ENCODE peak calls at places on chromosomes 6 and 20, in eight cellular contexts. U, K, J, L, C, Q, W and M are unnamed samples.

GRCh38 chr6:90217621-90218496 is 78.8 kb downstream of the BACH2 start:
- DNase-seq in C (peak; percentile 30), W (peak; percentile 84), J (peak; percentile 84), L (peak; percentile 16), K (no peak), U (no peak), Q (peak; percentile 44), M (peak; percentile 73)

GRCh38 chr6:162706236-162706635 is 21.3 kb downstream of the PRKN start:
- DNase-seq in Q (no peak), C (no peak), W (peak; percentile 10), L (no peak), U (peak; percentile 92), J (no peak), K (no peak), M (peak; percentile 49)

GRCh38 chr20:23995905-23996666 is 7.5 kb upstream of the GGTLC1 start:
- DNase-seq in L (peak; percentile 23), Q (peak; percentile 31), J (no peak), W (peak; percentile 34), C (peak; percentile 50), K (peak; percentile 49), U (peak; percentile 76), M (peak; percentile 63)

GRCh38 chr20:611047-611842 is 1.1 kb upstream of the TCF15 start:
- DNase-seq in U (no peak), Q (no peak), L (no peak), W (no peak), J (no peak), K (no peak), C (no peak), M (no peak)

GRCh38 chr20:13546497-13547131 is 92.1 kb downstream of the TASP1 start:
- DNase-seq in L (peak; percentile 52), Q (peak; percentile 52), W (peak; percentile 74), C (peak; percentile 47), J (no peak), K (peak; percentile 70), U (peak; percentile 92), M (peak; percentile 77)

GRCh38 chr20:11182715-11183114 is 508.9 kb upstream of the JAG1 start:
- DNase-seq in C (no peak), K (no peak), W (peak; percentile 13), J (no peak), Q (no peak), U (peak; percentile 37), L (no peak), M (no peak)

GRCh38 chr6:43669050-43669921 is 18.3 kb downstream of the MRPS18A start:
- DNase-seq in Q (no peak), J (peak; percentile 72), W (peak; percentile 77), K (no peak), U (peak; percentile 94), C (no peak), L (no peak), M (no peak)

GRCh38 chr6:4341078-4341797 is 205.9 kb upstream of the ECI2 start:
- DNase-seq in L (no peak), C (no peak), Q (no peak), J (no peak), U (no peak), K (no peak), W (no peak), M (no peak)

GRCh38 chr20:58086763-58087566 is 141.5 kb downstream of the ANKRD60 start:
- DNase-seq in U (no peak), Q (no peak), J (no peak), W (peak; percentile 46), L (peak; percentile 72), K (no peak), C (no peak), M (no peak)

GRCh38 chr20:51285684-51286083 is 256.8 kb downstream of the NFATC2 start:
- DNase-seq in L (no peak), U (no peak), W (no peak), K (no peak), C (no peak), J (no peak), Q (no peak), M (no peak)

GRCh38 chr20:23366384-23366783 is 4.4 kb downstream of the GZF1 start:
- DNase-seq in L (no peak), Q (no peak), U (no peak), J (no peak), C (no peak), K (no peak), W (no peak), M (no peak)

GRCh38 chr20:32155017-32155965 is 45.8 kb downstream of the TM9SF4 start:
- DNase-seq in U (peak; percentile 94), W (peak; percentile 90), L (no peak), J (peak; percentile 66), C (peak; percentile 3), Q (no peak), K (peak; percentile 41), M (peak; percentile 92)

GRCh38 chr6:168129292-168130167 is 50.5 kb upstream of the FRMD1 start:
- DNase-seq in L (no peak), J (peak; percentile 83), W (no peak), Q (peak; percentile 4), U (no peak), K (no peak), C (no peak), M (no peak)

GRCh38 chr20:59598625-59599310 is 5.6 kb upstream of the PHACTR3 start:
- DNase-seq in C (no peak), L (peak; percentile 78), K (no peak), W (peak; percentile 24), U (no peak), Q (no peak), J (no peak), M (peak; percentile 45)

GRCh38 chr20:9916776-9917175 is 77.9 kb upstream of the PAK5 start:
- DNase-seq in U (no peak), C (no peak), L (no peak), J (no peak), Q (no peak), K (no peak), W (no peak), M (no peak)

GRCh38 chr20:63377256-63378114 is 16.3 kb upstream of the CHRNA4 start:
- DNase-seq in W (no peak), J (peak; percentile 37), U (peak; percentile 29), Q (no peak), C (no peak), K (no peak), L (peak; percentile 36), M (no peak)

GRCh38 chr6:21612067-21612745 is 18.7 kb downstream of the SOX4 start:
- DNase-seq in Q (no peak), L (no peak), C (no peak), W (no peak), U (no peak), J (no peak), K (no peak), M (no peak)

GRCh38 chr20:53691060-53691810 is 97.6 kb upstream of the ZNF217 start:
- DNase-seq in J (no peak), K (no peak), U (no peak), L (no peak), W (peak; percentile 49), Q (no peak), C (no peak), M (no peak)

GRCh38 chr6:131999545-132000146 is 48.5 kb upstream of the CCN2 start:
- DNase-seq in L (no peak), U (no peak), W (no peak), J (no peak), K (no peak), C (no peak), Q (no peak), M (no peak)

GRCh38 chr6:165626711-165627110 is 36.3 kb downstream of the PDE10A start:
- DNase-seq in C (no peak), J (no peak), L (no peak), W (no peak), U (no peak), K (no peak), Q (no peak), M (no peak)

GRCh38 chr20:13355386-13355785 is 134.3 kb downstream of the ISM1 start:
- DNase-seq in K (no peak), U (no peak), L (no peak), W (no peak), Q (no peak), J (no peak), C (no peak), M (no peak)